ENCODE peak calls at places on chromosomes 2 and 18, in eight cellular contexts. U, V, T, H, D, N, M and Y are unnamed samples.
A peak's percentile ranks its signal among the peaks of the same experiment; 100 is the strongest.

GRCh38 chr2:184602734-184603133 is 4.4 kb downstream of the ZNF804A start:
- DNase-seq in H (no peak), T (no peak), M (no peak), V (no peak), N (no peak), U (no peak), D (no peak), Y (no peak)

GRCh38 chr18:45571161-45571560 is 44.1 kb upstream of the SLC14A2 start:
- DNase-seq in T (no peak), U (no peak), M (no peak), V (no peak), D (no peak), N (no peak), H (no peak), Y (no peak)

GRCh38 chr2:200459101-200459500 is 50.8 kb downstream of the KCTD18 start:
- DNase-seq in U (no peak), T (no peak), M (no peak), V (no peak), H (no peak), N (no peak), D (no peak), Y (no peak)

GRCh38 chr2:170928036-170928823 is 823 bp upstream of the GORASP2 start:
- DNase-seq in U (peak; percentile 19), M (peak; percentile 27), D (peak; percentile 31), T (no peak), H (no peak), N (no peak), V (no peak), Y (peak; percentile 69)

GRCh38 chr2:68287580-68288441 is 31.9 kb downstream of the CNRIP1 start:
- DNase-seq in D (no peak), N (peak; percentile 53), U (peak; percentile 53), T (no peak), H (peak; percentile 53), M (peak; percentile 20), V (peak; percentile 30), Y (no peak)

GRCh38 chr18:39167990-39168389 is 1602.4 kb upstream of the CELF4 start:
- DNase-seq in T (no peak), D (peak; percentile 8), H (no peak), U (no peak), N (no peak), V (no peak), M (no peak), Y (no peak)

GRCh38 chr2:145123606-145124005 is 603.7 kb upstream of the ZEB2 start:
- DNase-seq in U (peak; percentile 8), T (no peak), V (no peak), D (no peak), H (peak; percentile 22), M (peak; percentile 41), N (no peak), Y (no peak)

GRCh38 chr2:175309799-175310198 is 128.3 kb upstream of the ATP5MC3 start:
- DNase-seq in U (peak; percentile 70), T (no peak), H (peak; percentile 58), D (peak; percentile 55), M (no peak), V (peak; percentile 35), N (no peak), Y (peak; percentile 45)

GRCh38 chr18:58493070-58493469 is 135.8 kb downstream of the ALPK2 start:
- DNase-seq in H (no peak), T (no peak), U (no peak), V (no peak), N (no peak), D (no peak), M (no peak), Y (no peak)

GRCh38 chr2:206257861-206258260 is 16.6 kb upstream of the ZDBF2 start:
- DNase-seq in V (no peak), N (no peak), U (no peak), M (no peak), H (no peak), T (no peak), D (no peak), Y (no peak)

GRCh38 chr18:29853126-29853525 is 1189.4 kb downstream of the DSC3 start:
- DNase-seq in V (no peak), M (no peak), H (peak; percentile 19), U (no peak), N (no peak), D (no peak), T (no peak), Y (no peak)

GRCh38 chr2:86648696-86649095 is 25.0 kb upstream of the RNF103 start:
- DNase-seq in V (no peak), N (no peak), U (no peak), M (no peak), H (no peak), T (no peak), D (no peak), Y (no peak)

GRCh38 chr2:44974064-44974715 is 32.7 kb downstream of the SIX3 start:
- DNase-seq in H (peak; percentile 52), N (no peak), V (peak; percentile 62), U (peak; percentile 58), M (peak; percentile 37), D (peak; percentile 93), T (no peak), Y (peak; percentile 60)

GRCh38 chr2:176080540-176081355 is 3.0 kb downstream of the EVX2 start:
- DNase-seq in H (no peak), U (peak; percentile 69), N (no peak), D (no peak), V (no peak), T (no peak), M (no peak), Y (peak; percentile 58)

GRCh38 chr18:3885209-3885792 is 435.3 kb downstream of the TGIF1 start:
- DNase-seq in N (no peak), M (no peak), U (no peak), V (peak; percentile 67), D (peak; percentile 35), H (no peak), T (no peak), Y (peak; percentile 25)

GRCh38 chr18:49751427-49752094 is 61.8 kb downstream of the ACAA2 start:
- DNase-seq in M (no peak), V (no peak), H (no peak), U (no peak), N (no peak), D (no peak), T (no peak), Y (no peak)

GRCh38 chr2:66439291-66440010 is 4.5 kb downstream of the MEIS1 start:
- DNase-seq in N (no peak), V (no peak), M (no peak), U (no peak), D (peak; percentile 66), H (no peak), T (no peak), Y (no peak)

DNA sequence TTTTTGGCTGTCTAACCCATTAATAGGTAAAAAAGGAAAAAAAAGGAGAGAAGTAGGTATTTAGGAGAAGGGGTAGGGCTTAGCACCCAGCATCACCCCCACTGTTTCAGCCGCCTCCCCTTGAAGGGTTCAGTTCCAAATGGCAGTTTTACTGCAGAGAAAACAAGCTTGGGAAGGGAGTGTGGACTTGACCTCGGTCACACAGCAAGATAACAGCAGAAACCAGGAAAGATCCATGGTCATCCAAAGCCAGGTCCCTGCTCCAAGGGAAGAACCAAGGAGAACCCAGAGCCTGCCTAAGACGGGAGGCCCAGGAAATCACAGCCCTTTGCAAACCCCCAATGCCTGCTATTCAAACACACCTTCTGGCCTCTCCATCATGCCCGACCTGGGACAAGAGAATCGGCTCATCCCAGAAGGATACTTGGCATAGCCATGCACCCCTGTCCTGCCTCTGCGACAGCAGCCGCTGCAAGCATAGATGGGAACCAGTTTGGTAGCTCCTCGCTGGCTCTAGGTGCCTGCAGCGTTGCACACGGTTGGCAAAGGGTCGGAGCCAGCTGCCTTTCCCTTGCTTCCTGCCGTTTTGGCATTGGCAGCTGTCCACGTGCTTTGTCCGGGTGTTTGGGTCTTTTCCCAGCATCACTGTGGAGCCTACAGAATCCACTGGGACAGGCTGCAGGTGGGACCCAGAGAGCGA is 76.8 kb downstream of the TWIST2 start:
- DNase-seq in V (no peak), T (no peak), N (peak; percentile 10), D (no peak), M (no peak), U (no peak), H (no peak), Y (no peak)
- H3K9me3 ChIP-seq in V (no peaks in the 10 kb centered on the region), T (no peaks in the 10 kb centered on the region), N (no peaks in the 10 kb centered on the region), D (no peaks in the 10 kb centered on the region), M (no peaks in the 10 kb centered on the region), U (no peaks in the 10 kb centered on the region), H (no peaks in the 10 kb centered on the region), Y (no peaks in the 10 kb centered on the region)

DNA sequence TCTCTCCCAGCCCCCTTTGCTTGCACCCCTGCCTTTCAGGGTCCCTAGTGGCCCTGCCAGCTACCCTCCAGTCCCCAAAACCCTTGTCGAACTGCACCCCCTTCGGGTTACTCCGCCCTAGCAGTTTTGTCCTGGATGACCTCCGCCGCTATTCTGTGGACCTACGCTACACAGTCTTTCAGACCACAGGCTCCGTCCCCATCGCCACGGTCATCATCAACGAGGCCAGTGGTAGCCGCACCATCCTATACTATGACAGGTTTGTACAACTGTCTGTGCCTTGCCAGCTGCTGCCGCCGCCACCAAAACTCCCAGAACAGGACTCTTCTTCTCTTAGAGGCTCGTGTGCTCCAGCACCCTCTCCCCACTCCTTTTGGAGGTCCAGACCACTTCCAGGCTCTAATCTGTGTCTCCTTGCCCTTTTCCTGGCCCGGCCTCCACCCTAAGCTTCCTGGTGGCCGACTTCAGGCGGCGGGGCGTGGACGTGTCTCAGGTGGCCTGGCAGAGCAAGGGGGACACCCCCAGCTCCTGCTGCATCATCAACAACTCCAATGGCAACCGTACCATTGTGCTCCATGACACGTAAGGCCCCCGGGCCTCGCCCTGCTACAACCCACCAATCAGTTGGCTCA is 7.9 kb downstream of the KHK start:
- DNase-seq in U (no peak), M (no peak), N (no peak), H (no peak), T (no peak), V (no peak), D (no peak), Y (no peak)
- H3K4me1 ChIP-seq in U (peaks cover 24% of the 10 kb centered on the region), M (peaks cover 15% of the 10 kb centered on the region), N (peaks cover 6% of the 10 kb centered on the region), H (peaks cover 16% of the 10 kb centered on the region), T (no peaks in the 10 kb centered on the region), V (peaks cover 49% of the 10 kb centered on the region), D (no peaks in the 10 kb centered on the region), Y (peaks cover 30% of the 10 kb centered on the region)

GRCh38 chr2:11977766-11978524 is 231.5 kb downstream of the LPIN1 start:
- DNase-seq in U (no peak), D (no peak), N (no peak), H (no peak), V (no peak), M (no peak), T (no peak), Y (no peak)

GRCh38 chr2:11974573-11974972 is 228.1 kb downstream of the LPIN1 start:
- DNase-seq in V (no peak), H (no peak), D (no peak), N (no peak), U (no peak), M (no peak), T (no peak), Y (no peak)

GRCh38 chr2:11980809-11981208 is 234.4 kb downstream of the LPIN1 start:
- DNase-seq in V (no peak), U (no peak), M (no peak), N (no peak), D (no peak), H (peak; percentile 81), T (no peak), Y (no peak)

GRCh38 chr2:11975373-11975772 is 228.9 kb downstream of the LPIN1 start:
- DNase-seq in V (no peak), D (no peak), U (no peak), N (no peak), H (no peak), M (no peak), T (no peak), Y (no peak)

GRCh38 chr2:11976090-11976489 is 229.7 kb downstream of the LPIN1 start:
- DNase-seq in D (no peak), M (no peak), T (no peak), V (no peak), N (no peak), U (no peak), H (no peak), Y (no peak)
- H3K9me3 ChIP-seq in D (peaks cover 7% of the 10 kb centered on the region), M (no peaks in the 10 kb centered on the region), T (peaks cover 7% of the 10 kb centered on the region), V (peaks cover 10% of the 10 kb centered on the region), N (no peaks in the 10 kb centered on the region), U (peaks cover 15% of the 10 kb centered on the region), H (peaks cover 43% of the 10 kb centered on the region), Y (peaks cover 15% of the 10 kb centered on the region)

GRCh38 chr18:68925268-68925667 is 127.4 kb downstream of the CCDC102B start:
- DNase-seq in V (no peak), D (peak; percentile 33), N (no peak), U (peak; percentile 22), H (peak; percentile 45), M (no peak), T (no peak), Y (peak; percentile 6)
- H3K4me1 ChIP-seq in V (no peaks in the 10 kb centered on the region), D (peaks cover 20% of the 10 kb centered on the region), N (no peaks in the 10 kb centered on the region), U (no peaks in the 10 kb centered on the region), H (no peaks in the 10 kb centered on the region), M (no peaks in the 10 kb centered on the region), T (no peaks in the 10 kb centered on the region), Y (no peaks in the 10 kb centered on the region)